ENCODE peak calls at places on chromosomes 6 and 20, in eight cellular contexts. One of them, this sample, is unnamed.

GRCh38 chr6:153170511-153170910 is 39.4 kb upstream of the RGS17 start:
- DNase-seq in NCI-H524: no peak
- DNase-seq in T-cell: no peak
- DNase-seq in CD8-positive, alpha-beta T cell: no peak
- DNase-seq in iPS DF 19.7: no peak
- DNase-seq in endothelial cell: no peak
- DNase-seq in CD8-positive, alpha-beta memory T cell: no peak
- DNase-seq in AG08395: peak; percentile 46
- DNase-seq in this sample: no peak

GRCh38 chr20:62906209-62906608 is 20.1 kb downstream of the DIDO1 start:
- DNase-seq in NCI-H524: no peak
- DNase-seq in T-cell: no peak
- DNase-seq in CD8-positive, alpha-beta T cell: no peak
- DNase-seq in iPS DF 19.7: no peak
- DNase-seq in endothelial cell: no peak
- DNase-seq in CD8-positive, alpha-beta memory T cell: no peak
- DNase-seq in AG08395: no peak
- DNase-seq in this sample: no peak

GRCh38 chr6:35046862-35047261 is 94.3 kb downstream of the TCP11 start:
- DNase-seq in NCI-H524: no peak
- DNase-seq in T-cell: no peak
- DNase-seq in CD8-positive, alpha-beta T cell: no peak
- DNase-seq in iPS DF 19.7: no peak
- DNase-seq in endothelial cell: no peak
- DNase-seq in CD8-positive, alpha-beta memory T cell: no peak
- DNase-seq in AG08395: no peak
- DNase-seq in this sample: no peak

GRCh38 chr6:23983691-23984090 is 142.3 kb upstream of the NRSN1 start:
- DNase-seq in NCI-H524: no peak
- DNase-seq in T-cell: no peak
- DNase-seq in CD8-positive, alpha-beta T cell: no peak
- DNase-seq in iPS DF 19.7: no peak
- DNase-seq in endothelial cell: no peak
- DNase-seq in CD8-positive, alpha-beta memory T cell: no peak
- DNase-seq in AG08395: no peak
- DNase-seq in this sample: no peak

GRCh38 chr6:144377586-144377985 is 92.5 kb downstream of the UTRN start:
- DNase-seq in NCI-H524: no peak
- DNase-seq in T-cell: no peak
- DNase-seq in CD8-positive, alpha-beta T cell: no peak
- DNase-seq in iPS DF 19.7: no peak
- DNase-seq in endothelial cell: no peak
- DNase-seq in CD8-positive, alpha-beta memory T cell: no peak
- DNase-seq in AG08395: peak; percentile 63
- DNase-seq in this sample: no peak

GRCh38 chr6:141199074-141199473 is 933.7 kb upstream of the GJE1 start:
- DNase-seq in NCI-H524: no peak
- DNase-seq in T-cell: no peak
- DNase-seq in CD8-positive, alpha-beta T cell: no peak
- DNase-seq in iPS DF 19.7: no peak
- DNase-seq in endothelial cell: no peak
- DNase-seq in CD8-positive, alpha-beta memory T cell: no peak
- DNase-seq in AG08395: no peak
- DNase-seq in this sample: no peak

GRCh38 chr20:37295595-37295994 is 6.1 kb downstream of the MANBAL start:
- DNase-seq in NCI-H524: no peak
- DNase-seq in T-cell: no peak
- DNase-seq in CD8-positive, alpha-beta T cell: no peak
- DNase-seq in iPS DF 19.7: no peak
- DNase-seq in endothelial cell: no peak
- DNase-seq in CD8-positive, alpha-beta memory T cell: no peak
- DNase-seq in AG08395: no peak
- DNase-seq in this sample: no peak

GRCh38 chr6:33668914-33669313 is 42.6 kb downstream of the UQCC2 start:
- DNase-seq in NCI-H524: no peak
- DNase-seq in T-cell: peak; percentile 77
- DNase-seq in CD8-positive, alpha-beta T cell: no peak
- DNase-seq in iPS DF 19.7: no peak
- DNase-seq in endothelial cell: no peak
- DNase-seq in CD8-positive, alpha-beta memory T cell: no peak
- DNase-seq in AG08395: no peak
- DNase-seq in this sample: no peak

GRCh38 chr20:2108987-2109386 is 7.4 kb downstream of the STK35 start:
- DNase-seq in NCI-H524: no peak
- DNase-seq in T-cell: no peak
- DNase-seq in CD8-positive, alpha-beta T cell: no peak
- DNase-seq in iPS DF 19.7: no peak
- DNase-seq in endothelial cell: no peak
- DNase-seq in CD8-positive, alpha-beta memory T cell: no peak
- DNase-seq in AG08395: peak; percentile 81
- DNase-seq in this sample: no peak

GRCh38 chr6:62324817-62325216 is 38.8 kb upstream of the KHDRBS2 start:
- DNase-seq in NCI-H524: no peak
- DNase-seq in T-cell: no peak
- DNase-seq in CD8-positive, alpha-beta T cell: no peak
- DNase-seq in iPS DF 19.7: no peak
- DNase-seq in endothelial cell: no peak
- DNase-seq in CD8-positive, alpha-beta memory T cell: no peak
- DNase-seq in AG08395: no peak
- DNase-seq in this sample: no peak

This sample was measured in WERI-Rb-1.